ENCODE peak calls at places on chromosomes 12 and 14, in four cellular contexts. I is upper lobe of right lung, O is heart left ventricle, J is left ventricle myocardium inferior. W is an unnamed sample.
A peak's percentile ranks its signal among the peaks of the same experiment; 100 is the strongest.

GRCh38 chr12:50283924-50284236 is 560 bp upstream of the LIMA1 start:
- DNase-seq in O (no peak), J (no peak), I (no peak), W (no peak)

GRCh38 chr12:9760699-9761406 is at the start of gene CD69:
- DNase-seq in I (no peak), O (no peak), J (no peak), W (peak; percentile 29)

GRCh38 chr12:57129311-57130288 is 1.3 kb downstream of the LRP1 start:
- DNase-seq in O (no peak), J (no peak), I (no peak), W (no peak)

GRCh38 chr14:23181453-23181852 is 2.0 kb downstream of the SLC7A8 start:
- DNase-seq in O (no peak), I (no peak), J (no peak), W (no peak)

GRCh38 chr14:61887628-61888027 is 125.4 kb downstream of the SNAPC1 start:
- DNase-seq in J (no peak), I (no peak), O (no peak), W (no peak)

GRCh38 chr12:15152864-15153263 is 68.4 kb downstream of the RERG start:
- DNase-seq in J (no peak), I (no peak), O (no peak), W (no peak)

GRCh38 chr14:70905316-70905715 is 1.9 kb upstream of the PCNX1 start:
- DNase-seq in J (peak; percentile 74), O (peak; percentile 79), I (no peak), W (peak; percentile 74)

GRCh38 chr14:103195828-103196615 is 72.8 kb downstream of the TNFAIP2 start:
- DNase-seq in I (no peak), J (no peak), O (no peak), W (no peak)

GRCh38 chr12:118038122-118038521 is 21.6 kb downstream of the RFC5 start:
- DNase-seq in O (no peak), J (no peak), I (no peak), W (no peak)

GRCh38 chr14:78143489-78144145 is 26.6 kb upstream of the NRXN3 start:
- DNase-seq in O (no peak), J (no peak), I (no peak), W (no peak)

GRCh38 chr14:23646648-23647549 is 10.7 kb downstream of the DHRS2 start:
- DNase-seq in I (no peak), O (no peak), J (no peak), W (no peak)

GRCh38 chr12:98399532-98399931 is 115.9 kb upstream of the TMPO start:
- DNase-seq in J (no peak), O (peak; percentile 63), I (no peak), W (no peak)

GRCh38 chr12:109888179-109889020 is 8.1 kb upstream of the GLTP start:
- DNase-seq in J (no peak), O (no peak), I (no peak), W (no peak)

GRCh38 chr14:22551597-22551982 is 37.4 kb downstream of the DAD1 start:
- DNase-seq in O (no peak), I (no peak), J (no peak), W (no peak)

GRCh38 chr12:59698599-59698998 is 102.8 kb downstream of the SLC16A7 start:
- DNase-seq in O (no peak), J (no peak), I (no peak), W (no peak)

GRCh38 chr12:16939871-16940306 is 333.9 kb upstream of the LMO3 start:
- DNase-seq in J (no peak), O (no peak), I (peak; percentile 59), W (no peak)

GRCh38 chr14:24734917-24735500 is 101.0 kb upstream of the GZMB start:
- DNase-seq in I (no peak), J (no peak), O (no peak), W (peak; percentile 37)

GRCh38 chr12:68749861-68750260 is 3.9 kb downstream of the SLC35E3 start:
- DNase-seq in I (no peak), O (no peak), J (no peak), W (no peak)

GRCh38 chr12:8989425-8989824 is at the start of gene KLRG1:
- DNase-seq in O (no peak), J (no peak), I (no peak), W (no peak)

GRCh38 chr12:95997911-95998510 is 1.9 kb upstream of the HAL start:
- DNase-seq in J (no peak), O (no peak), I (no peak), W (no peak)

GRCh38 chr12:1691123-1692007 is 495 bp downstream of the ADIPOR2 start:
- DNase-seq in O (peak; percentile 75), J (peak; percentile 41), I (peak; percentile 82), W (peak; percentile 47)

GRCh38 chr12:46608431-46609280 is 217.1 kb downstream of the SLC38A4 start:
- DNase-seq in I (no peak), O (no peak), J (no peak), W (no peak)

GRCh38 chr14:77866932-77867331 is 67.0 kb downstream of the ADCK1 start:
- DNase-seq in J (no peak), I (no peak), O (no peak), W (no peak)

GRCh38 chr14:99716850-99717681 is 33.0 kb downstream of the CYP46A1 start:
- DNase-seq in I (no peak), O (no peak), J (no peak), W (no peak)

GRCh38 chr12:54560374-54560858 is 11.0 kb downstream of the PDE1B start:
- DNase-seq in I (peak; percentile 95), J (peak; percentile 90), O (peak; percentile 94), W (peak; percentile 94)

GRCh38 chr14:50545618-50546017 is 13.2 kb upstream of the MAP4K5 start:
- DNase-seq in O (no peak), J (no peak), I (no peak), W (no peak)

GRCh38 chr12:114767906-114768697 is 84.1 kb upstream of the TBX3 start:
- DNase-seq in O (no peak), J (no peak), I (no peak), W (peak; percentile 82)

GRCh38 chr14:89542768-89543419 is 125.9 kb upstream of the FOXN3 start:
- DNase-seq in O (no peak), I (no peak), J (no peak), W (no peak)

GRCh38 chr14:35949933-35950332 is 123.8 kb downstream of the BRMS1L start:
- DNase-seq in O (no peak), J (no peak), I (no peak), W (no peak)

GRCh38 chr12:117968826-117969659 is at the start of gene KSR2:
- DNase-seq in I (peak; percentile 95), O (no peak), J (no peak), W (peak; percentile 78)

GRCh38 chr14:94728950-94729349 is 41.0 kb downstream of the GSC start:
- DNase-seq in J (no peak), I (no peak), O (no peak), W (no peak)

GRCh38 chr12:65603428-65604351 is 220.6 kb upstream of the HMGA2 start:
- DNase-seq in J (peak; percentile 18), O (no peak), I (no peak), W (no peak)

GRCh38 chr12:65605019-65605418 is 219.3 kb upstream of the HMGA2 start:
- DNase-seq in O (no peak), J (no peak), I (no peak), W (no peak)

GRCh38 chr12:65602191-65602578 is 222.1 kb upstream of the HMGA2 start:
- DNase-seq in O (no peak), I (no peak), J (no peak), W (no peak)

GRCh38 chr12:65606008-65606766 is 218.1 kb upstream of the HMGA2 start:
- DNase-seq in J (no peak), I (no peak), O (no peak), W (no peak)

DNA sequence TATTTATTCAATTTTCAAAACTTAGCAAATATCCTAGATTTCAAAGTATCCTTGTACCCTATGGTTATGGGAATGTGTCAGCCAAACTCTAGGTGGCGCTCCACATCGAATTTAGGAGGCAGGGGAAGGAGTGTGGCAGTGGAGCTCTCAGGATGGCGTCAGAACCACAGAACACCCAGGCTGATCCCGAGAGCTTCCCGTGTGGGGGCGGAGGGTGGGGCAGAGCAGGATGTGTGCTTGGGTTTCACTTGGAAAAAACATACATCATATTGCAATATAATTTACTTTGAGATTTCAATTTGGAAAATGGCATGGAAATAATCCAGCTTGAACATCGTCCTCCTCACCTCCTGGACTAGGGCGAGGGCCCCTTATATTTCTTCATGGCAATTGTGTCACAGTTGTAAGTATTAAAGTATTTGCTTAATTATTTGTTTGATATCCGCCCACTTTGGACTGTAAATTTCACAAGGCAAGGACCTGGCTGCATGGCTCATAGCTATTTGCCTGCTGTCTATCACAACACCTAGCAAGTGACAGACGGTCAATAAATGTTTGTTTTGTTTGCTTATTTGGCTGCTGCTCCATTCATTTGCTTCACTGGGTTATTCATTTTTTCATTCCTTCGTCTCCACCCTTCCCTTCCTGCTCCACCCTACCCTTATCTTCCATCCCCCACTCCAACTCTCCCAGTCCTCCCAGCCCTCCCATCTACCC is 221.5 kb upstream of the HMGA2 start:
- DNase-seq in I (peak; percentile 80), O (peak; percentile 73), J (peak; percentile 75), W (peak; percentile 74)
- H3K4me1 ChIP-seq in I (peaks cover 13% of the 10 kb centered on the region), O (peaks cover 21% of the 10 kb centered on the region), J (peaks cover 24% of the 10 kb centered on the region), W (no peaks in the 10 kb centered on the region)

GRCh38 chr14:57637901-57638300 is 144.2 kb upstream of the CCDC198 start:
- DNase-seq in I (no peak), O (no peak), J (no peak), W (no peak)
- H3K4me1 ChIP-seq in I (no peaks in the 10 kb centered on the region), O (no peaks in the 10 kb centered on the region), J (no peaks in the 10 kb centered on the region), W (no peaks in the 10 kb centered on the region)

GRCh38 chr14:56801920-56802319 is 8.4 kb downstream of the OTX2 start:
- DNase-seq in O (no peak), J (no peak), I (no peak), W (no peak)
- H3K4me1 ChIP-seq in O (peaks cover 10% of the 10 kb centered on the region), J (peaks cover 18% of the 10 kb centered on the region), I (no peaks in the 10 kb centered on the region), W (peaks cover 10% of the 10 kb centered on the region)

GRCh38 chr12:51840966-51841365 is 7.6 kb downstream of the FIGNL2 start:
- DNase-seq in I (no peak), O (no peak), J (no peak), W (no peak)
- H3K4me1 ChIP-seq in I (no peaks in the 10 kb centered on the region), O (peaks cover 19% of the 10 kb centered on the region), J (peaks cover 21% of the 10 kb centered on the region), W (no peaks in the 10 kb centered on the region)

W was measured in adrenal gland.